ENCODE peak calls at places on chromosomes 6 and 20, in five cellular contexts. Y, R, V, M and E are unnamed samples.

GRCh38 chr6:112360498-112360897 is 13.4 kb downstream of the RFPL4B start:
- DNase-seq in Y (no peak), V (no peak), M (no peak), R (no peak), E (peak)

GRCh38 chr6:162899148-162899547 is 171.4 kb downstream of the PACRG start:
- DNase-seq in Y (no peak), V (no peak), R (no peak), M (no peak), E (no peak)

GRCh38 chr6:32369678-32370077 is 2.0 kb downstream of the TSBP1 start:
- DNase-seq in R (no peak), V (no peak), M (no peak), Y (no peak), E (peak)

GRCh38 chr6:115977220-115977619 is 83.5 kb downstream of the FRK start:
- DNase-seq in M (no peak), R (no peak), V (no peak), Y (no peak), E (no peak)

GRCh38 chr6:161169060-161169459 is 104.8 kb downstream of the AGPAT4 start:
- DNase-seq in V (no peak), R (no peak), M (no peak), Y (no peak), E (peak)

GRCh38 chr6:104612541-104612940 is 247.2 kb downstream of the HACE1 start:
- DNase-seq in M (no peak), R (no peak), V (no peak), Y (no peak), E (no peak)

GRCh38 chr6:131368077-131368911 is 204.7 kb upstream of the ARG1 start:
- DNase-seq in R (peak), V (no peak), Y (no peak), M (peak), E (peak)

GRCh38 chr6:25370175-25371036 is 91.2 kb downstream of the CARMIL1 start:
- DNase-seq in R (no peak), V (no peak), Y (no peak), M (peak), E (no peak)

GRCh38 chr6:100999034-100999597 is 118.0 kb upstream of the ASCC3 start:
- DNase-seq in M (no peak), V (no peak), Y (no peak), R (no peak), E (no peak)

GRCh38 chr6:166277021-166277420 is 31.2 kb downstream of the PRR18 start:
- DNase-seq in R (no peak), Y (no peak), M (no peak), V (no peak), E (no peak)

GRCh38 chr20:51233345-51233744 is 210.4 kb upstream of the KCNG1 start:
- DNase-seq in M (no peak), Y (no peak), R (no peak), V (no peak), E (peak)

GRCh38 chr6:17473554-17473953 is 80.2 kb downstream of the CAP2 start:
- DNase-seq in M (no peak), R (no peak), V (no peak), Y (no peak), E (no peak)

GRCh38 chr20:58102252-58102651 is 126.2 kb downstream of the ANKRD60 start:
- DNase-seq in Y (no peak), V (no peak), M (no peak), R (no peak), E (peak)

GRCh38 chr20:13220857-13221297 is at the start of gene ISM1:
- DNase-seq in M (peak), Y (no peak), R (peak), V (no peak), E (peak)

GRCh38 chr6:100549406-100550167 is 84.9 kb upstream of the SIM1 start:
- DNase-seq in R (no peak), Y (no peak), V (no peak), M (no peak), E (peak)

GRCh38 chr6:74534485-74535211 is 671.2 kb downstream of the COL12A1 start:
- DNase-seq in M (no peak), R (no peak), Y (no peak), V (no peak), E (peak)

GRCh38 chr6:16391451-16391912 is 153.1 kb downstream of the GMPR start:
- DNase-seq in R (no peak), V (no peak), M (no peak), Y (no peak), E (no peak)

GRCh38 chr6:133568970-133569889 is 319.7 kb upstream of the TCF21 start:
- DNase-seq in M (no peak), V (no peak), R (peak), Y (no peak), E (peak)

DNA sequence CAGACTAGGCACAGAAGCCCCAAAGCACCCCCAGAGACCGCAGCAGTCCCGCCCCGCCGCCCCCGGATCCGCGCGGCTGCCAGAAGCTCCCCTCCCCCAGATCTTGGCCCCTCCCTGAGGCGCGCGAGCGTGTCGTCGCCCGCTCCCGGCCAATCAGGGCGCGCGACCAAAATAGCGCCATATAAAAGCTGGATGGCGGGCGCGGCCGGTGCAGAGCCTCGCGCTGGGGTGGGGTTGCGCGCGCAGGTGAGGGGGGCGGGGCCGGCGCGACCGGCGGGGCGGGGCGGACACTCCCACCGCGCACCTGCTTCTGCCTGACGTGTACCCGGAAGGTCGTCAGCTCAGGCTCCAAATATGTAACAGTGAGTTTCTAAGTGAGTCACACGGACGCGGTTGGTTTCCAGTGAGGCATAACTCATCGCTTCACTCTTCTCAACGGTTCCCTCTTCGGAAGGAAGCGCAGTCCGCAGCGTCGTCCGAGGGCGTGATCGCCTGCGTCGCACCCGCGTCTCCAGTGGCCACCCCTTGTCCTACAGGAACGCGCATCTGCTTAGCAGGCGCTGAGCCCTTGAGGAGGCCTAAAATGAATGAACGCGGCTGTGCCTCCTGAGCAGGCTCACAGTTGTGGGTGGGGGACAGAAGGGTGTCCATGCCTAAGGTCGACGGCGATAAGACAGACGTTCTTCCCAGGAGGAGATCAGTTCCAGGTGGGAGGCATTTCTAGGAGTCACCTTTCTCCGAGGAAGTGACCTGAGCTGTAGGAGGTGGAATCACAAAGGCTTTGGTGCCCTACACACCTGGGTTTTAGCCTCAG is 50.6 kb upstream of the EZR start:
- DNase-seq in V (peak), R (peak), M (peak), Y (peak), E (peak)
- TF ChIP-seq CTCF in V (no peak), R (no peak), M (peak), Y (no peak), E (peak)

GRCh38 chr6:169417101-169417500 is 163.5 kb upstream of the THBS2 start:
- DNase-seq in M (no peak), R (no peak), V (no peak), Y (no peak), E (no peak)

GRCh38 chr6:169424821-169425240 is 171.2 kb upstream of the THBS2 start:
- DNase-seq in Y (no peak), V (no peak), R (no peak), M (no peak), E (no peak)

GRCh38 chr6:169421890-169422289 is 168.2 kb upstream of the THBS2 start:
- DNase-seq in Y (no peak), V (no peak), M (no peak), R (no peak), E (no peak)

GRCh38 chr6:169424149-169424804 is 170.6 kb upstream of the THBS2 start:
- DNase-seq in V (no peak), R (no peak), Y (no peak), M (no peak), E (no peak)

GRCh38 chr6:169420912-169421543 is 167.4 kb upstream of the THBS2 start:
- DNase-seq in M (peak), Y (no peak), V (no peak), R (no peak), E (peak)
- TF ChIP-seq CTCF in M (peak), Y (peak), V (no peak), R (peak), E (peak)

GRCh38 chr6:7004581-7005297 is 103.0 kb upstream of the RREB1 start:
- DNase-seq in Y (no peak), M (no peak), V (no peak), R (no peak), E (no peak)

GRCh38 chr6:6997282-6998193 is 110.2 kb upstream of the RREB1 start:
- DNase-seq in V (no peak), M (no peak), Y (no peak), R (no peak), E (no peak)

GRCh38 chr6:6998194-6998569 is 109.6 kb upstream of the RREB1 start:
- DNase-seq in M (no peak), V (no peak), R (no peak), Y (no peak), E (no peak)

GRCh38 chr6:7003041-7003440 is 104.7 kb upstream of the RREB1 start:
- DNase-seq in Y (no peak), V (no peak), M (no peak), R (no peak), E (no peak)

DNA sequence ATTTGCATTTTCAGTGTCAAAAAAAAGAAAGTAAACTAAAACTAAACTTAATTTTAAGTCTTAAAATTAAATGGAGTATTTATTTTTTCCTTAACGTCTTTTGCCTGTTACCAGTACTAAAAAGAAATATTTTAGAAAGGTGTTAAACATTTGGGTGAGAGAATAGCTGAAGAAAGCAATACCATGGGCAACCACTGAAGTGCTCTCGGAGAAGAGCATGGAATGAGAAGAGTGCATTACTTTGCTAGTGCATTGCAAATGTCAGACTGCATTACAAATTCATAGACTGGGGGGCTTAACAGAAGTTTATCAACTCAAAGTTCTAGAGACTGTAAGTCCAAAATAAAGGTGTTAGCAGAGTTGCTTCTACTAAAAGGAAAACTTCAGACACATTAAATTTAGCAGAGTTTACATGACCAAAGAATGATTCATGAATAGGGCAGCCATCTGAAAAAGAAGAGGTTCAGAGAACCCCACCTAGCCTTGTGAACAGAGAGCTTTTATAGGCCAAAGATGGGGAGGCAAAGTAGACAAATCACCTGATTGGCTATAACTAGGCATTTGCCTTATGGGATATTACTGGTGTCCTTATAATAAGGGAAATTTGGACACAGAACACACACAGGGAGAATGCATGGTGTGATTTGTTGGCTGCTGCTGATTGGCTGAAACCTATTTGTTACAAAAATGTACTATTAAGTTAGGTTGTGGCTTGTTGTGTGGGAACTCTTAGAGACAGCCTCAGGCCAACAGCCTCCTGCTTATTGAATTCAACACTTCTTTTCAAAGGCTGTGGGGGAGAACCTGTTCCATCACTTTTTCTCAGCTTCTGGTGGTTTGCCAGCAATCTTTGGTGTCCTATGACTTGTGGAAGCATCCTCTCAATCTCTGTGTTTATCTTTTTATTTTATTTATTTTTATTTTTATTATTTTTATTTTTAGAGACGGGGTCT is 106.7 kb upstream of the RREB1 start:
- DNase-seq in V (no peak), Y (no peak), R (no peak), M (no peak), E (peak)
- TF ChIP-seq CTCF in V (no peak), Y (no peak), R (no peak), M (no peak), E (no peak)

DNA sequence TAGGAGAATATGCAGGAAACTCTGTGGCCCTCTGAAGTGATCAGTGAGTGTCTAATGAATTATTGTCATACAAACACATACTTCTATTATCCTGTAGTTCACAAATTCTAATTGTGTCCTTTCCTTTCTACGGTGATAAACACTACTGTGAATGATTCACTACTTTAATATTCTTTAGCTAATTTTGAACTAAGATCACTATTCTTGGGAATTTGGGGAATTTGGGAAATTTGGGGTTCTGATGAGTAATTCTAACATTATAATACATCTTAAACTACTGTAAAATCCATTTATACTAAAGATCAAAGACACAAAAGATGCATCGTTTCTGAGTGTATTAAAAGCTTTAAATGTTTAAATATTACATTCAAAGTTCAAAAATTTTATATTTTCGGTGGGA is 1287.2 kb upstream of the CITED2 start:
- DNase-seq in R (no peak), Y (no peak), M (no peak), V (no peak), E (no peak)
- TF ChIP-seq CTCF in R (no peak), Y (no peak), M (no peak), V (no peak), E (no peak)

GRCh38 chr20:11569163-11569562 is 348.5 kb upstream of the BTBD3 start:
- DNase-seq in R (no peak), V (no peak), Y (no peak), M (no peak), E (no peak)
- TF ChIP-seq CTCF in R (no peak), V (no peak), Y (no peak), M (no peak), E (no peak)

GRCh38 chr6:113381957-113382356 is 475.2 kb upstream of the MARCKS start:
- DNase-seq in V (peak), R (peak), M (peak), Y (no peak), E (peak)
- TF ChIP-seq CTCF in V (no peak), R (no peak), M (no peak), Y (no peak), E (no peak)

GRCh38 chr6:141309295-141309694 is 823.4 kb upstream of the GJE1 start:
- DNase-seq in V (no peak), Y (no peak), R (no peak), M (peak), E (peak)
- TF ChIP-seq CTCF in V (no peak), Y (no peak), R (no peak), M (no peak), E (no peak)